ENCODE peak calls at places on chromosomes 1 and 21, in seven cellular contexts. One of them, this sample, is unnamed.

GRCh38 chr1:202685671-202686070 is 24.6 kb downstream of the SYT2 start:
- DNase-seq in transverse colon: no peak
- DNase-seq in K562: no peak
- DNase-seq in stomach: no peak
- DNase-seq in prostate gland: no peak
- DNase-seq in spleen: peak; percentile 23
- DNase-seq in endothelial cell of umbilical vein: no peak
- DNase-seq in this sample: no peak

GRCh38 chr1:237187854-237188253 is 145.9 kb downstream of the RYR2 start:
- DNase-seq in transverse colon: no peak
- DNase-seq in K562: no peak
- DNase-seq in stomach: no peak
- DNase-seq in prostate gland: no peak
- DNase-seq in spleen: no peak
- DNase-seq in endothelial cell of umbilical vein: no peak
- DNase-seq in this sample: no peak

GRCh38 chr21:46151989-46152938 is 3.1 kb downstream of the FTCD start:
- DNase-seq in transverse colon: no peak
- DNase-seq in K562: no peak
- DNase-seq in stomach: peak; percentile 18
- DNase-seq in prostate gland: no peak
- DNase-seq in spleen: peak; percentile 54
- DNase-seq in endothelial cell of umbilical vein: no peak
- DNase-seq in this sample: no peak

GRCh38 chr1:201539561-201540404 is 856 bp downstream of the NAV1 start:
- DNase-seq in transverse colon: peak; percentile 37
- DNase-seq in K562: peak; percentile 47
- DNase-seq in stomach: no peak
- DNase-seq in prostate gland: no peak
- DNase-seq in spleen: no peak
- DNase-seq in endothelial cell of umbilical vein: peak; percentile 86
- DNase-seq in this sample: peak; percentile 46

GRCh38 chr21:45629046-45629981 is 14.2 kb upstream of the PCBP3 start:
- DNase-seq in transverse colon: no peak
- DNase-seq in K562: no peak
- DNase-seq in stomach: no peak
- DNase-seq in prostate gland: no peak
- DNase-seq in spleen: no peak
- DNase-seq in endothelial cell of umbilical vein: no peak
- DNase-seq in this sample: no peak

GRCh38 chr1:152752225-152752624 is 5.6 kb upstream of the KPRP start:
- DNase-seq in transverse colon: no peak
- DNase-seq in K562: no peak
- DNase-seq in stomach: no peak
- DNase-seq in prostate gland: no peak
- DNase-seq in spleen: no peak
- DNase-seq in endothelial cell of umbilical vein: no peak
- DNase-seq in this sample: no peak

GRCh38 chr1:198258491-198258890 is 101.7 kb downstream of the NEK7 start:
- DNase-seq in transverse colon: no peak
- DNase-seq in K562: no peak
- DNase-seq in stomach: no peak
- DNase-seq in prostate gland: no peak
- DNase-seq in spleen: no peak
- DNase-seq in endothelial cell of umbilical vein: no peak
- DNase-seq in this sample: no peak

GRCh38 chr1:70156529-70157120 is 48.8 kb downstream of the LRRC40 start:
- DNase-seq in transverse colon: no peak
- DNase-seq in K562: peak; percentile 58
- DNase-seq in stomach: no peak
- DNase-seq in prostate gland: no peak
- DNase-seq in spleen: no peak
- DNase-seq in endothelial cell of umbilical vein: no peak
- DNase-seq in this sample: no peak

GRCh38 chr1:155226188-155226909 is 17.9 kb downstream of the MTX1 start:
- DNase-seq in transverse colon: peak; percentile 87
- DNase-seq in K562: peak; percentile 91
- DNase-seq in stomach: peak; percentile 75
- DNase-seq in prostate gland: no peak
- DNase-seq in spleen: peak; percentile 92
- DNase-seq in endothelial cell of umbilical vein: peak; percentile 91
- DNase-seq in this sample: no peak

GRCh38 chr1:147700042-147700711 is 29.9 kb upstream of the ACP6 start:
- DNase-seq in transverse colon: peak; percentile 66
- DNase-seq in K562: peak; percentile 50
- DNase-seq in stomach: peak; percentile 71
- DNase-seq in prostate gland: peak; percentile 65
- DNase-seq in spleen: no peak
- DNase-seq in endothelial cell of umbilical vein: peak; percentile 65
- DNase-seq in this sample: peak; percentile 35

GRCh38 chr21:43820466-43820865 is 31.1 kb downstream of the RRP1 start:
- DNase-seq in transverse colon: no peak
- DNase-seq in K562: no peak
- DNase-seq in stomach: no peak
- DNase-seq in prostate gland: no peak
- DNase-seq in spleen: peak; percentile 28
- DNase-seq in endothelial cell of umbilical vein: no peak
- DNase-seq in this sample: no peak

DNA sequence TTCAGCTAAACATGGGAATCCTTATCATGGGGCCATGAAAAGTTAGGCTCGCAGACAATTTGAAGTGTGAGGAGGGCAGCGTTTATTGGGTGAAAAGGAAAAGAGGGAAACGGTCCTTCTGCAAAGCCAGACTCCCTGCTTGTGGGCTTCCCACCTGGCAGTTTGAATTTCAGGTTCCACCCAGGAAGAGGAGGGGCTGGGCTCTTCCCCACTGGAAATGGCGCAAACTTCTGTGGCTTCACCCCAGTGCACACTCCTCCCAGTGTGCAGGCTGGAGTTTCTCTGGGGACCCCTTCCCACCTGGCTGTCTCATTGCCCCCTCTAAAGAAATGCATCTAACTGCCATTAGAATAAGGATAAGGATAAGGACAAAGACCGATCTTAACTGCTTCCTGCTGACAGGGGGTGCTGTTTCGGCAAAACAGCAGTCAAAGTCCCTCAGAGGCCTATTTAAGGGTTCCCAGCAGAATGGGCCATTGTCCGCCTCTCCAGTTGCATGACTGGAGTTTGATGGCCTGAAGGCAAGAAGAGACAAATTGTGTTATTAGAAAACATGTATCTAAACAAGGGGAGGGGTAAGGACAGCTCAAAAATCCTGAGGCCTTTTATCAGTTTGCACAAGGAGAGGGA is 20.4 kb downstream of the AIM2 start:
- DNase-seq in transverse colon: no peak
- DNase-seq in K562: peak; percentile 20
- DNase-seq in stomach: no peak
- DNase-seq in prostate gland: no peak
- DNase-seq in spleen: no peak
- DNase-seq in endothelial cell of umbilical vein: no peak
- DNase-seq in this sample: no peak
- TF ChIP-seq CTCF in transverse colon: no peak
- TF ChIP-seq CTCF in K562: peak; percentile 47
- TF ChIP-seq CTCF in stomach: no peak
- TF ChIP-seq CTCF in prostate gland: no peak
- TF ChIP-seq CTCF in spleen: no peak
- TF ChIP-seq CTCF in endothelial cell of umbilical vein: peak; percentile 12
- TF ChIP-seq CTCF in this sample: no peak

DNA sequence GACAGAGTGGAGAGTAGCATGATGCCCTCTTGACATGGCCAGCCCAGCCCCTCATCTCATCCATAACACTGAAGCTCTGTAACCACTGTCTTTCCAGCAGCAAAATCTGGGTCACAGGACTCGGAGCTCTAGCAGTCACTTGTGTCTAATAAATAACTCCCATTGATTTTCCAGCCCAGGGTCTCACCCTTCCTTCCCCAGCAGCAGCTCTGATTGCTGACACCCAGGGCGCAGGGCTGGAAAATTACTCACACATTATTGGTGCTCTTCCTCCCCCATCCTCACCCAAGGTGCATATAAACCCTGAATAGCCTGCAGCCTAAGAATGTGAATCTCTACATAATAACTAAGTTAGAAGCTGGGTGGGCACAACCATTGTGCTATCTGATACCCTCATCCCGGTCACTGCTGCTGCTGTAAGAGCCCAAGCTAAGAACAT is 21.1 kb upstream of the OR10J5 start:
- DNase-seq in transverse colon: no peak
- DNase-seq in K562: no peak
- DNase-seq in stomach: no peak
- DNase-seq in prostate gland: no peak
- DNase-seq in spleen: no peak
- DNase-seq in endothelial cell of umbilical vein: no peak
- DNase-seq in this sample: no peak
- TF ChIP-seq POLR2A in transverse colon: no peak
- TF ChIP-seq POLR2A in K562: no peak
- TF ChIP-seq POLR2A in stomach: no peak
- TF ChIP-seq POLR2A in prostate gland: no peak
- TF ChIP-seq POLR2A in spleen: no peak
- TF ChIP-seq POLR2A in endothelial cell of umbilical vein: no peak
- TF ChIP-seq POLR2A in this sample: no peak

GRCh38 chr1:53180951-53181350 is 15.7 kb upstream of the CPT2 start:
- DNase-seq in transverse colon: no peak
- DNase-seq in K562: no peak
- DNase-seq in stomach: no peak
- DNase-seq in prostate gland: no peak
- DNase-seq in spleen: no peak
- DNase-seq in endothelial cell of umbilical vein: no peak
- DNase-seq in this sample: no peak
- TF ChIP-seq POLR2AphosphoS5 in transverse colon: no peak
- TF ChIP-seq POLR2AphosphoS5 in K562: no peak
- TF ChIP-seq POLR2AphosphoS5 in stomach: no peak
- TF ChIP-seq POLR2AphosphoS5 in prostate gland: no peak
- TF ChIP-seq POLR2AphosphoS5 in spleen: no peak
- TF ChIP-seq POLR2AphosphoS5 in endothelial cell of umbilical vein: no peak
- TF ChIP-seq POLR2AphosphoS5 in this sample: no peak

GRCh38 chr1:23797478-23798448 is 2.8 kb downstream of the GALE start:
- DNase-seq in transverse colon: no peak
- DNase-seq in K562: no peak
- DNase-seq in stomach: peak; percentile 54
- DNase-seq in prostate gland: no peak
- DNase-seq in spleen: peak; percentile 69
- DNase-seq in endothelial cell of umbilical vein: no peak
- DNase-seq in this sample: no peak

GRCh38 chr1:23799570-23800395 is 771 bp downstream of the GALE start:
- DNase-seq in transverse colon: peak; percentile 88
- DNase-seq in K562: peak; percentile 90
- DNase-seq in stomach: peak; percentile 93
- DNase-seq in prostate gland: peak; percentile 41
- DNase-seq in spleen: peak; percentile 88
- DNase-seq in endothelial cell of umbilical vein: peak; percentile 85
- DNase-seq in this sample: peak; percentile 68

GRCh38 chr1:23800396-23801337 is at the start of gene GALE:
- DNase-seq in transverse colon: peak; percentile 98
- DNase-seq in K562: peak; percentile 100
- DNase-seq in stomach: peak; percentile 98
- DNase-seq in prostate gland: peak; percentile 96
- DNase-seq in spleen: peak; percentile 99
- DNase-seq in endothelial cell of umbilical vein: peak; percentile 95
- DNase-seq in this sample: peak; percentile 96

GRCh38 chr1:23799255-23799569 is 1.3 kb downstream of the GALE start:
- DNase-seq in transverse colon: no peak
- DNase-seq in K562: no peak
- DNase-seq in stomach: no peak
- DNase-seq in prostate gland: no peak
- DNase-seq in spleen: no peak
- DNase-seq in endothelial cell of umbilical vein: no peak
- DNase-seq in this sample: no peak

DNA sequence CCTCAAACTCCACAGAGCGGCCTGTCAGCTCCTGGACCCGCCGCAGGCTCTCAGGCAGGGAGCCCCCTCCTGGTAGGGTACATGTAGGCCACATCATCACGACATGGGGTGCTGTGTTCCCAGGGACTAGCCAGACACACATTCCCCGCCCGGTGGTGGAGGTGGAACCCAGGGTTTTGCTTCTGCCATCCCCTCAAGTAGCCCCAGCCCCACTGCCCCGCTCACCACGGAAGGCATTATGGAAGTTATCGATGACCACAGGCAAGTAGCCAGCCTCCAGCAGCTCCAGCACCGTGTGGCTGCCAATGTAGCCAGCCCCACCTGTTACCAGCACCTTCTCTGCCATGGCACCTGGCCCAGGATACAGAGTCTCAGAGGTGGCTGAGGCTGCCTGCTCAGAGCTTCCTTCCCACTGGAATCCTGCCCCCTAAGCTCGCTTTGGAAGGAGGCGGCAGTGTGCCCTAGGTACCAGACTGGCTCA is 1.9 kb downstream of the GALE start:
- DNase-seq in transverse colon: peak; percentile 22
- DNase-seq in K562: peak; percentile 61
- DNase-seq in stomach: peak; percentile 83
- DNase-seq in prostate gland: no peak
- DNase-seq in spleen: peak; percentile 78
- DNase-seq in endothelial cell of umbilical vein: no peak
- DNase-seq in this sample: no peak
- TF ChIP-seq CTCF in transverse colon: no peak
- TF ChIP-seq CTCF in K562: peak; percentile 60
- TF ChIP-seq CTCF in stomach: no peak
- TF ChIP-seq CTCF in prostate gland: no peak
- TF ChIP-seq CTCF in spleen: no peak
- TF ChIP-seq CTCF in endothelial cell of umbilical vein: peak; percentile 16
- TF ChIP-seq CTCF in this sample: no peak

GRCh38 chr1:166088572-166088955 is 78.2 kb downstream of the FAM78B start:
- DNase-seq in transverse colon: no peak
- DNase-seq in K562: no peak
- DNase-seq in stomach: no peak
- DNase-seq in prostate gland: no peak
- DNase-seq in spleen: no peak
- DNase-seq in endothelial cell of umbilical vein: no peak
- DNase-seq in this sample: no peak

GRCh38 chr1:166087734-166088571 is 78.8 kb downstream of the FAM78B start:
- DNase-seq in transverse colon: no peak
- DNase-seq in K562: no peak
- DNase-seq in stomach: no peak
- DNase-seq in prostate gland: no peak
- DNase-seq in spleen: no peak
- DNase-seq in endothelial cell of umbilical vein: no peak
- DNase-seq in this sample: no peak

GRCh38 chr1:166084613-166085012 is 82.2 kb downstream of the FAM78B start:
- DNase-seq in transverse colon: no peak
- DNase-seq in K562: no peak
- DNase-seq in stomach: no peak
- DNase-seq in prostate gland: no peak
- DNase-seq in spleen: no peak
- DNase-seq in endothelial cell of umbilical vein: no peak
- DNase-seq in this sample: no peak

GRCh38 chr1:166083887-166084286 is 82.9 kb downstream of the FAM78B start:
- DNase-seq in transverse colon: no peak
- DNase-seq in K562: no peak
- DNase-seq in stomach: no peak
- DNase-seq in prostate gland: no peak
- DNase-seq in spleen: no peak
- DNase-seq in endothelial cell of umbilical vein: no peak
- DNase-seq in this sample: no peak

GRCh38 chr1:166086113-166086908 is 80.5 kb downstream of the FAM78B start:
- DNase-seq in transverse colon: no peak
- DNase-seq in K562: no peak
- DNase-seq in stomach: no peak
- DNase-seq in prostate gland: no peak
- DNase-seq in spleen: no peak
- DNase-seq in endothelial cell of umbilical vein: no peak
- DNase-seq in this sample: no peak
- TF ChIP-seq POLR2A in transverse colon: no peak
- TF ChIP-seq POLR2A in K562: no peak
- TF ChIP-seq POLR2A in stomach: no peak
- TF ChIP-seq POLR2A in prostate gland: no peak
- TF ChIP-seq POLR2A in spleen: no peak
- TF ChIP-seq POLR2A in endothelial cell of umbilical vein: no peak
- TF ChIP-seq POLR2A in this sample: no peak